ENCODE peak calls at places on chromosomes 3 and 15, in seven cellular contexts. T is uterus; O is right lobe of liver; I is GM20000; Z is heart right ventricle; W is CD4-positive, alpha-beta T cell; C is IMR-90. Q is an unnamed sample.

GRCh38 chr15:80712956-80713355 is 17.8 kb downstream of the ABHD17C start:
- DNase-seq in O (no peak), T (no peak), Z (no peak), C (peak), W (no peak), I (no peak), Q (no peak)

GRCh38 chr3:194087995-194088841 is 47.7 kb upstream of the HES1 start:
- DNase-seq in C (no peak), Z (no peak), T (no peak), W (no peak), O (no peak), I (no peak), Q (no peak)

GRCh38 chr15:42384597-42384996 is 25.3 kb downstream of the CAPN3 start:
- DNase-seq in O (no peak), Z (no peak), T (no peak), C (no peak), I (no peak), W (no peak), Q (no peak)

GRCh38 chr3:79306939-79307590 is 460.7 kb downstream of the ROBO1 start:
- DNase-seq in I (no peak), W (no peak), O (no peak), Z (no peak), C (peak), T (no peak), Q (no peak)

GRCh38 chr3:33202581-33203457 is 15.8 kb downstream of the SUSD5 start:
- DNase-seq in I (no peak), W (no peak), T (no peak), C (no peak), O (no peak), Z (no peak), Q (no peak)

GRCh38 chr15:26628879-26629529 is 143.9 kb downstream of the GABRB3 start:
- DNase-seq in T (peak), I (no peak), O (no peak), C (peak), W (no peak), Z (peak), Q (no peak)

GRCh38 chr3:111714305-111714704 is 119.2 kb upstream of the ZBED2 start:
- DNase-seq in T (no peak), O (no peak), Z (no peak), C (peak), W (no peak), I (no peak), Q (no peak)

GRCh38 chr3:24682141-24682547 is 187.5 kb upstream of the THRB start:
- DNase-seq in O (no peak), I (no peak), T (peak), C (no peak), W (no peak), Z (no peak), Q (no peak)

GRCh38 chr15:93018574-93018973 is 70.4 kb downstream of the RGMA start:
- DNase-seq in O (no peak), W (no peak), C (no peak), T (no peak), Z (no peak), I (no peak), Q (no peak)

GRCh38 chr3:57007513-57008415 is 52.7 kb upstream of the SPATA12 start:
- DNase-seq in O (no peak), C (peak), W (no peak), Z (peak), I (no peak), T (peak), Q (peak)

GRCh38 chr3:62100233-62100989 is 272.9 kb downstream of the FEZF2 start:
- DNase-seq in T (no peak), Z (no peak), O (no peak), C (no peak), I (no peak), W (no peak), Q (no peak)

GRCh38 chr3:143121240-143122088 is 1.9 kb downstream of the CHST2 start:
- DNase-seq in O (peak), T (peak), Z (peak), I (peak), C (peak), W (peak), Q (no peak)

GRCh38 chr3:87145553-87145952 is 81.6 kb upstream of the CHMP2B start:
- DNase-seq in T (no peak), W (no peak), O (no peak), Z (no peak), I (peak), C (peak), Q (no peak)

DNA sequence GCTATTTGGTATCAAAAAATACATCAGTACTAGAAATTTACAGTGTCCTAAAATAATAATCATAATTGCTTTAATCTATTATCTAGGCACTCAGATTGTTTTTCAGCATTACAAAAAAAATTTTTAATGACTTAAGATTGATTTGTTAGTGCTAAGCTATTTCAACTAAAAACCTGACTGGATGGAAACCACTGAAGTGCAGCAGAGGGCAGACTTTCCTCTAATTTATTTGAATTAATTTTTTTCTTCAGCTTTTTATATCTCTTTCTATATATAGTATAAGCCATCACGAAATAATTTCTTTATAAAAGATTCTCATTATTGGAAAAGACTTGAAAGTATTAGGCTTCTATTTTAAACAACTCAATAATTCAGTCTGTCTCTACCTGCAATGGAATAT is 131.4 kb downstream of the IQCH start:
- DNase-seq in C (no peak), Z (no peak), T (no peak), I (no peak), W (no peak), O (no peak), Q (no peak)
- TF ChIP-seq CTCF in C (peak), Z (no peak), T (no peak), I (no peak), W (no peak), O (no peak), Q (no peak)

GRCh38 chr3:45055411-45056143 is 29.5 kb downstream of the CLEC3B start:
- DNase-seq in C (peak), W (no peak), T (no peak), O (no peak), I (no peak), Z (no peak), Q (no peak)
- TF ChIP-seq CTCF in C (peak), W (peak), T (no peak), O (no peak), I (no peak), Z (no peak), Q (no peak)

GRCh38 chr3:109902549-109902948 is 565.2 kb upstream of the DPPA4 start:
- DNase-seq in W (no peak), I (no peak), Z (no peak), T (no peak), C (no peak), O (no peak), Q (no peak)

GRCh38 chr3:109900774-109901173 is 563.4 kb upstream of the DPPA4 start:
- DNase-seq in C (no peak), O (no peak), I (no peak), T (no peak), W (no peak), Z (no peak), Q (no peak)

GRCh38 chr3:109899930-109900329 is 562.6 kb upstream of the DPPA4 start:
- DNase-seq in Z (no peak), O (no peak), W (no peak), C (no peak), I (no peak), T (no peak), Q (no peak)

GRCh38 chr3:109897734-109898133 is 560.4 kb upstream of the DPPA4 start:
- DNase-seq in Z (no peak), O (no peak), C (peak), I (no peak), T (no peak), W (no peak), Q (no peak)

DNA sequence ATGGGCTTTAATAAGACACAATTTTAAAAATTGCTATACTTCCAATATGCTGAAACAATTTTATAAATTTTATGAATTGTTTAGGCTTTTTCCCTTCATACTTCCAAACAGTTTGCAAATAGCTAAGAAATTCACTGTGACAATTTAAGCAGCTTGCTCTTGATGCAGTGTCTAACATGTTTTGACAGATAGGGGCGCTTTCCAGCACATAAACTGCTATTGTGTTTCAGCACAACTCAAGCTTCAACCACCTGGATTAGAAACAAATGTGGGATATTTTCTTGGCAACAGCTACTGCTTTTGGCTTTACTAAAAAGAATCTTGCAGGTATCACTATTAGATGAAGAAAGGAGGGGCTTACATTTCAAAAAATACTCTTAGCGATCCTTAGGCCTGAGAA is 565.8 kb upstream of the DPPA4 start:
- DNase-seq in T (no peak), I (no peak), W (no peak), Z (no peak), O (no peak), C (no peak), Q (no peak)
- TF ChIP-seq CTCF in T (no peak), I (no peak), W (no peak), Z (no peak), O (no peak), C (no peak), Q (no peak)

GRCh38 chr3:37905346-37905745 is 43.7 kb downstream of the CTDSPL start:
- DNase-seq in T (no peak), W (no peak), I (no peak), C (no peak), O (no peak), Z (no peak), Q (no peak)
- TF ChIP-seq CTCF in T (no peak), W (no peak), I (no peak), C (no peak), O (no peak), Z (no peak), Q (no peak)

DNA sequence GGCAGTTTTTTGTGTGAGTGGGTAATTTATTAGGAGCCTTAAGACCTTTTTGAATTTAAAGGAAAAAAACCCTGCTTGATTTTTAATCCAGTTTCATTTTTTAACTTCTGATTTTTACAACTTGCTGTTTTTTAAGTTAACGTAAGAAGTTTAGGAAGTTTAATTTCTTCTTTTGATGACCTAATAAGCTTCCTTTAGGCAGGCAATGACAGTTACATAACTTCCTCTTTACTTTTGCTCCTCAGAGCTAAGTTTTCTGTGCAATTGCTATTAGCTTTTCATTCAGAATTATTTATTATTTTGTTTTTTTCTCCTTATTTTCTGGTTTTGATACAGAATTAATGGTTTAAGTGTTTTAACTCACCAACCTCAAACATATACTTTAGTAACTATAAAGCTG is 35.2 kb downstream of the ARMC8 start:
- DNase-seq in W (no peak), T (no peak), O (no peak), Z (no peak), C (no peak), I (no peak), Q (no peak)
- TF ChIP-seq CTCF in W (no peak), T (no peak), O (no peak), Z (no peak), C (no peak), I (no peak), Q (no peak)

DNA sequence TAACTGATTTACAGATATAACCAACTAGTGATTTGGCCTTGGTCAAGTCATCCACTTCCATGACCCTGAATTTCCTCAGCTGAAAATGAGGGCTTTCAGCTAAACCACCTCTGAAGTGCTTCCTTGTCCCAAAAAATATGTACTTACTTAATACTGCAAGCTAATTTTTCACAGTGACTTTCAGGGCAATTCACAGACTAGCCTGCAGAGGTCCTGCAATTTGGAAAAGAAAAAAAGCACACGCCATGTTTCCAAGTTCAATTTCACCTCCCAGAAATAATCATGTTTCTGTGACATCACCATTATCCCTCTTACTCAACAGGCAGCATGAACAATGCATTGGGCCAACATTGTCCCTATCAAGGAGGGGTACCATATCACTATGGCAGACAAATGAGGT is 218.2 kb downstream of the SHOX2 start:
- DNase-seq in W (no peak), O (no peak), C (no peak), T (no peak), Z (no peak), I (no peak), Q (no peak)
- TF ChIP-seq CTCF in W (no peak), O (no peak), C (no peak), T (no peak), Z (no peak), I (no peak), Q (no peak)

Q was measured in omental fat pad.